ENCODE peak calls at places on chromosome 15, in four cellular contexts. M is CD8-positive, alpha-beta T cell; F is colonic mucosa; Q is cardiac muscle cell. V is an unnamed sample.
A peak's percentile ranks its signal among the peaks of the same experiment; 100 is the strongest.

GRCh38 chr15:30885814-30886213 is 17.9 kb upstream of the FAN1 start:
- DNase-seq in M (no peak), F (no peak), Q (peak; percentile 79), V (peak; percentile 20)

GRCh38 chr15:51172190-51172589 is 77.5 kb upstream of the TNFAIP8L3 start:
- DNase-seq in M (no peak), F (no peak), Q (no peak), V (peak; percentile 40)

GRCh38 chr15:95326689-95327525 is 1003.6 kb upstream of the NR2F2 start:
- DNase-seq in M (no peak), F (no peak), Q (peak; percentile 24), V (peak; percentile 6)

GRCh38 chr15:89442671-89443307 is 53.6 kb downstream of the RHCG start:
- DNase-seq in M (peak; percentile 12), F (peak; percentile 58), Q (peak; percentile 73), V (peak; percentile 44)

GRCh38 chr15:76187151-76187550 is 124.1 kb downstream of the ETFA start:
- DNase-seq in M (no peak), F (no peak), Q (no peak), V (no peak)

GRCh38 chr15:50411870-50412269 is 12.3 kb upstream of the USP8 start:
- DNase-seq in M (no peak), F (no peak), Q (no peak), V (no peak)

GRCh38 chr15:41851755-41852370 is 13.2 kb downstream of the PLA2G4B start:
- DNase-seq in M (no peak), F (no peak), Q (no peak), V (no peak)

GRCh38 chr15:98997312-98997711 is 10.3 kb downstream of the PGPEP1L start:
- DNase-seq in M (no peak), F (no peak), Q (no peak), V (no peak)

GRCh38 chr15:42121667-42122066 is 27.3 kb upstream of the PLA2G4D start:
- DNase-seq in M (no peak), F (peak; percentile 46), Q (no peak), V (no peak)

GRCh38 chr15:49916998-49917397 is 202.0 kb downstream of the ATP8B4 start:
- DNase-seq in M (no peak), F (no peak), Q (no peak), V (no peak)

GRCh38 chr15:92864127-92864814 is 35.9 kb upstream of the CHD2 start:
- DNase-seq in M (no peak), F (peak; percentile 3), Q (no peak), V (no peak)

GRCh38 chr15:74327756-74328155 is 39.7 kb downstream of the CYP11A1 start:
- DNase-seq in M (no peak), F (no peak), Q (no peak), V (peak; percentile 79)

GRCh38 chr15:27826902-27827321 is 272.2 kb downstream of the OCA2 start:
- DNase-seq in M (no peak), F (no peak), Q (no peak), V (peak; percentile 54)

GRCh38 chr15:88028024-88028423 is 228.5 kb downstream of the NTRK3 start:
- DNase-seq in M (no peak), F (no peak), Q (no peak), V (no peak)

GRCh38 chr15:94972314-94972713 is 741.0 kb downstream of the MCTP2 start:
- DNase-seq in M (no peak), F (no peak), Q (no peak), V (peak; percentile 72)

GRCh38 chr15:40046721-40047412 is 7.9 kb upstream of the SRP14 start:
- DNase-seq in M (no peak), F (no peak), Q (no peak), V (peak; percentile 75)

GRCh38 chr15:93495799-93496637 is 407.0 kb upstream of the RGMA start:
- DNase-seq in M (no peak), F (no peak), Q (no peak), V (no peak)

GRCh38 chr15:95664435-95664834 is 666.1 kb upstream of the NR2F2 start:
- DNase-seq in M (no peak), F (no peak), Q (no peak), V (no peak)

GRCh38 chr15:48798319-48798718 is 12.6 kb downstream of the CEP152 start:
- DNase-seq in M (no peak), F (no peak), Q (no peak), V (no peak)

GRCh38 chr15:42152196-42152920 is 4.1 kb downstream of the PLA2G4F start:
- DNase-seq in M (no peak), F (peak; percentile 60), Q (no peak), V (no peak)

GRCh38 chr15:59140422-59141226 is 35.7 kb downstream of the CCNB2 start:
- DNase-seq in M (no peak), F (peak; percentile 71), Q (no peak), V (peak; percentile 36)

GRCh38 chr15:92773340-92773739 is 117.8 kb upstream of the FAM174B start:
- DNase-seq in M (no peak), F (no peak), Q (no peak), V (no peak)

GRCh38 chr15:68672781-68673205 is 94.0 kb downstream of the CORO2B start:
- DNase-seq in M (no peak), F (no peak), Q (peak; percentile 50), V (peak; percentile 19)
- TF ChIP-seq CTCF in M (no peak), F (no peak), Q (no peak), V (peak; percentile 43)

DNA sequence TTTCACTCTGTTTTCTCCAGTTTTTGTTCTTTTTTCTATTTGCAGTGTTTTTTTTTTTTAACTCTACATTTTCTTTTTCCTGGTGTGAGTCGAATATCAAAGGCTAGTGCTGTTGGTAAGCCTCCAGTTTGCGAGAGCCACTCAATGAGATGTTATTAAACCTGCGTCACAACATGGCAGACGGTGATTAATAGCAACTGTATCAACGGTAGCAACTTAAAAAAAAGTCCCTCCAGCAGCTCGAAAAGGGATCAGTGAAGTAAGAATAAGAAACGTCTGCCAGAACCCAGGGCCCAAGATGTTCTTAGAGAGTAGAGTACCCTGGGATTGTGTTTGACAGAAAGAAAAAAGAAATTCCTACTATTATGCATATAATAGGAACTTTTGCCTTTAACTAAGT is 84.1 kb downstream of the MEIS2 start:
- DNase-seq in M (no peak), F (no peak), Q (no peak), V (peak; percentile 42)
- H3K4me3 ChIP-seq in M (no peak overlapping the region), F (no peak overlapping the region), Q (no peak overlapping the region), V (no peak overlapping the region)

GRCh38 chr15:23067416-23067815 is 28.0 kb upstream of the TUBGCP5 start:
- DNase-seq in M (no peak), F (no peak), Q (no peak), V (no peak)

GRCh38 chr15:23073890-23074631 is 34.7 kb upstream of the TUBGCP5 start:
- DNase-seq in M (no peak), F (no peak), Q (no peak), V (peak; percentile 4)

GRCh38 chr15:23072633-23073032 is 33.3 kb upstream of the TUBGCP5 start:
- DNase-seq in M (no peak), F (no peak), Q (no peak), V (no peak)

GRCh38 chr15:23065836-23066235 is 26.5 kb upstream of the TUBGCP5 start:
- DNase-seq in M (no peak), F (no peak), Q (no peak), V (no peak)

DNA sequence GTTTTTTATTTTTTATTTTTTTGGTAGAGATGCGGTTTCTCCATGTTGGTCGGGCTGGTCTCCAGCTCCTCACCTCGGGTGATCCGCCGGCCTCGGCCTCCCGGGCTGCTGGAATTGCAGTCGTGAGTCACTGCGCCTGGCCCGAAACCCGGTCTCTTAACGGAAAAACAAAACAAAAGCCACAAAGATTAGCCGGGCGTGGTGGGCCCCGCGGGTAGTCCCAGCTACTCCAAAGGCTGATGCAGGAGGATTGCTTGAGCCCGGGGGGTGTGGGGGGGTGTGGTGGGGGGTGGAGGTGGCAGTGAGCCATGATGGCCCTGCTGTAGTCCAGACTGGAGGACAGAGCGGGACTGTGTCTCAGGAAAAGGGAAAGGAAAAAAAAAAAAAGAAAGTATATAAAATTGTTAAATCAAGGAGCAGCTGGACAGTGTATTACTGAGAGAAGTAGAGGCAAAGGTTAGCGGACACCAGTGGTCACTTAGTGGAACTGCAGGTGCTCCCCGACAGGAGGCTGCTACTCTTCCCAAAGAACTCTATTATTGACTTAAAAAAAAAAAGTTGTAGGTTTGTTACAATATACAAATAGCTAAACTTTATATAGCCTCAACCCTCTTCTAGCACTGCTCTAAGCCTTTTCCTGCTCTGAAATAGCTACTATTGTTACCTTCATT is 30.3 kb upstream of the TUBGCP5 start:
- DNase-seq in M (no peak), F (no peak), Q (no peak), V (no peak)
- TF ChIP-seq CTCF in M (no peak), F (no peak), Q (no peak), V (peak; percentile 7)

GRCh38 chr15:26771168-26771916 is 1.5 kb downstream of the GABRB3 start:
- DNase-seq in M (no peak), F (no peak), Q (peak; percentile 92), V (no peak)
- H3K4me3 ChIP-seq in M (no peak overlapping the region), F (no peak overlapping the region), Q (peak overlapping the region; percentile 40), V (no peak overlapping the region)

DNA sequence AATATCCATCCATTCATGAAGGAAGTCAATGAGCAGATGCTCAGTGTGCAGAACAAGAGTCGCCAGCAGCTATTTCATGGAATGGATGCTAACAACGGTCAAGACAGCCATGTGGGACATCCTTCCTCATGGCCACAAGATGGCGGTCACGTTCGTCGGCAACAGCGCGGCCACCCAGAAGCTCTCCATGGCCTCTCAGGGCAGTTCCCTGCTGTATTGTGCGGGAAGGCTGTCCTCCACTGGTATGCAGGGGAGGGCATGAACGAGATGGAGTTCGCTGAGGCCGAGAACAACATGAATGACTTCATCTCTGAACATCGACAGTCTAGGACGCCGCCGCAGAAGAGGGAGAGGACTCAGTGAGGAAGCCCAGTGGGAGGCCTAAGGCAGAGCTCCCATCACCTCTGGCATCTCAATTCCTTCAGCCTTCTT is 208.3 kb downstream of the TJP1 start:
- DNase-seq in M (no peak), F (no peak), Q (no peak), V (peak; percentile 26)
- TF ChIP-seq CTCF in M (no peak), F (no peak), Q (no peak), V (peak; percentile 28)

DNA sequence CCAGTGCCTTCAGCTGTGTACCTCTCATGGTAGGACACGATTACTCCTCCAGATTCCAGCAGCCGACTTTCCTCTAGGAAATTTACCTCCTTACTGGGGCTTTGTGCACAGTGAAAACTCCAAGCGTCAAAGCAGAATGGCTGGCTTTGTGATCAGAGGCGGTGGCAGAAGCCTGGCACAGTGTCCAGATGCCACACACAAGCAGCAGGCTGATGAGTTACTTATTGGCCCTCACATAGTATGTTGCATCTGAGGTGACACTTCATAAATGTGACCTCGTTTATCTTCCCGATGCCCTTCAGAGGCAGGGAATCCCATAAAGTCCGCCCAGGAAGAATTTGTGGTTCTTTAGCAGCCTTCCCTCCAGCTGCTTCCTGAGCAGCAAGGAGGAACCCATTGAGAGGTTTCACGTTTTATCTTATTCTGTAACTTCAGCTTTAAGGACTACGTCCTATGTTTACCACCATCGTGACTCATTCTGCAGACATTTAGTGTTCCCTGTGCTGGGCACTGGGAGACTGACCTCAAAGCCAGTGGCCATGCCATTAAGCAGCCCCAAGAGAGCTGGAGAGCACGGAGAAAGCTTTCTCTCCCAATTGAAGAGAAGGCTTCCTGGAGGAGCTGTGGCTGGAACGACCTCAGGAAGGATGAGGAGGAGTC is 107.0 kb upstream of the C15orf61 start:
- DNase-seq in M (no peak), F (no peak), Q (no peak), V (peak; percentile 69)
- H3K4me3 ChIP-seq in M (no peak overlapping the region), F (no peak overlapping the region), Q (no peak overlapping the region), V (no peak overlapping the region)